ENCODE peak calls at places on chromosome 22, in four cellular contexts. C, A, F and N are unnamed samples.

GRCh38 chr22:49236541-49237075 is 591.1 kb downstream of the BRD1 start:
- DNase-seq in C (no peak), A (peak; percentile 26), F (no peak), N (no peak)

GRCh38 chr22:37266581-37267127 is 15.7 kb upstream of the CYTH4 start:
- DNase-seq in C (no peak), A (no peak), F (no peak), N (no peak)

GRCh38 chr22:37827056-37827455 is 3.9 kb downstream of the GALR3 start:
- DNase-seq in C (no peak), A (no peak), F (no peak), N (no peak)

GRCh38 chr22:47713880-47714452 is 951.5 kb downstream of the TBC1D22A start:
- DNase-seq in C (no peak), A (peak; percentile 43), F (no peak), N (no peak)

GRCh38 chr22:36795633-36796032 is 19.7 kb upstream of the IFT27 start:
- DNase-seq in C (no peak), A (no peak), F (no peak), N (no peak)

GRCh38 chr22:37275134-37275533 is 7.2 kb upstream of the CYTH4 start:
- DNase-seq in C (no peak), A (no peak), F (no peak), N (no peak)

GRCh38 chr22:29096736-29097669 is 24.2 kb downstream of the KREMEN1 start:
- DNase-seq in C (no peak), A (no peak), F (no peak), N (no peak)

GRCh38 chr22:50136431-50137047 is 34.0 kb upstream of the PANX2 start:
- DNase-seq in C (no peak), A (no peak), F (no peak), N (no peak)

GRCh38 chr22:50737728-50738648 is at the start of gene ACR:
- DNase-seq in C (no peak), A (no peak), F (no peak), N (no peak)

GRCh38 chr22:35604671-35605457 is 12.3 kb downstream of the MB start:
- DNase-seq in C (no peak), A (no peak), F (no peak), N (no peak)

GRCh38 chr22:44442856-44443595 is 55.0 kb downstream of the RTL6 start:
- DNase-seq in C (no peak), A (no peak), F (no peak), N (no peak)

GRCh38 chr22:26927841-26928240 is 270.5 kb downstream of the MIAT start:
- DNase-seq in C (no peak), A (no peak), F (no peak), N (no peak)

GRCh38 chr22:17777005-17777716 is 2.9 kb upstream of the BID start:
- DNase-seq in C (peak; percentile 63), A (no peak), F (no peak), N (no peak)

GRCh38 chr22:19880786-19881569 is 26.3 kb upstream of the GNB1L start:
- DNase-seq in C (no peak), A (peak; percentile 82), F (no peak), N (peak; percentile 94)

GRCh38 chr22:48744283-48744641 is 1083.4 kb downstream of the BRD1 start:
- DNase-seq in C (no peak), A (no peak), F (no peak), N (no peak)

GRCh38 chr22:48979482-48979881 is 848.2 kb downstream of the BRD1 start:
- DNase-seq in C (no peak), A (no peak), F (no peak), N (no peak)

GRCh38 chr22:37229805-37230672 is 14.0 kb downstream of the RAC2 start:
- DNase-seq in C (peak; percentile 87), A (no peak), F (no peak), N (no peak)

GRCh38 chr22:25815561-25815960 is 73.6 kb downstream of the MYO18B start:
- DNase-seq in C (no peak), A (no peak), F (no peak), N (no peak)

GRCh38 chr22:38184788-38185187 is 3.2 kb upstream of the PLA2G6 start:
- DNase-seq in C (no peak), A (no peak), F (no peak), N (no peak)

GRCh38 chr22:44957267-44957905 is 52.4 kb downstream of the PHF21B start:
- DNase-seq in C (no peak), A (no peak), F (no peak), N (no peak)

GRCh38 chr22:49008682-49009235 is 818.9 kb downstream of the BRD1 start:
- DNase-seq in C (no peak), A (peak; percentile 33), F (no peak), N (no peak)

GRCh38 chr22:17403906-17404305 is 34.6 kb downstream of the CECR2 start:
- DNase-seq in C (no peak), A (no peak), F (no peak), N (no peak)

GRCh38 chr22:47213571-47214230 is 451.3 kb downstream of the TBC1D22A start:
- DNase-seq in C (no peak), A (peak; percentile 83), F (no peak), N (no peak)

GRCh38 chr22:21042978-21043855 is 2.5 kb upstream of the LRRC74B start:
- DNase-seq in C (no peak), A (no peak), F (no peak), N (no peak)

GRCh38 chr22:36727110-36727509 is 23.6 kb upstream of the CACNG2 start:
- DNase-seq in C (no peak), A (no peak), F (no peak), N (no peak)

GRCh38 chr22:47207387-47207786 is 444.9 kb downstream of the TBC1D22A start:
- DNase-seq in C (no peak), A (no peak), F (no peak), N (no peak)

GRCh38 chr22:28907311-28908008 is 24.1 kb downstream of the ZNRF3 start:
- DNase-seq in C (no peak), A (no peak), F (no peak), N (no peak)

GRCh38 chr22:26548984-26549383 is 36.7 kb upstream of the TFIP11 start:
- DNase-seq in C (no peak), A (no peak), F (no peak), N (no peak)

GRCh38 chr22:36409911-36410756 is 22.4 kb upstream of the MYH9 start:
- DNase-seq in C (peak; percentile 49), A (peak; percentile 90), F (no peak), N (peak; percentile 99)

GRCh38 chr22:48179571-48180546 is 1417.4 kb downstream of the TBC1D22A start:
- DNase-seq in C (no peak), A (no peak), F (no peak), N (no peak)

GRCh38 chr22:44329179-44329796 is 16.5 kb upstream of the SHISAL1 start:
- DNase-seq in C (no peak), A (no peak), F (no peak), N (no peak)

GRCh38 chr22:44363980-44364749 is 51.4 kb upstream of the SHISAL1 start:
- DNase-seq in C (no peak), A (no peak), F (no peak), N (no peak)

GRCh38 chr22:38172016-38172431 is 9.6 kb downstream of the PLA2G6 start:
- DNase-seq in C (no peak), A (no peak), F (no peak), N (no peak)

DNA sequence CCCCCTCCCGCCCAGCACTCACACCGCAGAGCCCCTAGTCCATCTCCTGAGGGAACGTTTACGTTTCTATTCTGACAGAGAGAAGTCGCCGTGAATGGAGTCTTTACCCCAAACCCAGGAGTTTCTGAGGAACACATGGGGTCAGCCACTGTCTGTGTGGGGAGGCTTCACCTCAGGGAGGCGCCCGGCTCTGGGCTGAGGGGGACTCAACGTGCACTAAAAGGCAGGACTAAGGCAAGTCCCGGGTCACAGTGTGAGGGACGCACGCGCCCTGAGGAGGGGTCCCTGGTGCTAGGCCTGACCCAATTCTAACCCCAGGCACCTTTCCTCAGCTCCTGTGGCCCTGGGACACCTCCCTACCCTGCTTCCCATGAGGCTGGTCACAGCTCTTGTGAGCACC is 32.5 kb upstream of the IGLL5 start:
- DNase-seq in C (no peak), A (no peak), F (no peak), N (no peak)
- H3K27ac ChIP-seq in C (no peak overlapping the region), A (no peak overlapping the region), F (no peak overlapping the region), N (no peak overlapping the region)

DNA sequence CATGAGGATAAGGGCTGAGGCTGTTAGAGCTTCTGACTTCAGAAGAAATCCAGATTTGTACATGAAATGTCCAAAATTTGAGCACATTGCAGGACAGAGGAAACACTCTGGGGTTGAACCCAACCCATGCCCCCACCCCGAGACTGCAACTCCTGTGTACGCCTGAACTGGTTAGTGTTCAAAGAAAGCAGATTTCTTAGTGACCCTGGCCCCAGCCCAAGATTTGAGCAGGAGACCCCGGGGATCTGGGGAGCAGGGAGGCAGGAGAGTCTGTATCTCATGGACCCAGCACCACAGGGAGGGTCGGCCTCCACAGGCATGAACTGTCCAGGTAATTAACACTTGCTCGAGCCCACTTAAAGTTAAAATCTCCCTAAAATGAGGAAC is 69.3 kb upstream of the WNT7B start:
- DNase-seq in C (no peak), A (no peak), F (no peak), N (no peak)
- H3K27ac ChIP-seq in C (no peak overlapping the region), A (no peak overlapping the region), F (peak overlapping the region; percentile 96), N (no peak overlapping the region)

DNA sequence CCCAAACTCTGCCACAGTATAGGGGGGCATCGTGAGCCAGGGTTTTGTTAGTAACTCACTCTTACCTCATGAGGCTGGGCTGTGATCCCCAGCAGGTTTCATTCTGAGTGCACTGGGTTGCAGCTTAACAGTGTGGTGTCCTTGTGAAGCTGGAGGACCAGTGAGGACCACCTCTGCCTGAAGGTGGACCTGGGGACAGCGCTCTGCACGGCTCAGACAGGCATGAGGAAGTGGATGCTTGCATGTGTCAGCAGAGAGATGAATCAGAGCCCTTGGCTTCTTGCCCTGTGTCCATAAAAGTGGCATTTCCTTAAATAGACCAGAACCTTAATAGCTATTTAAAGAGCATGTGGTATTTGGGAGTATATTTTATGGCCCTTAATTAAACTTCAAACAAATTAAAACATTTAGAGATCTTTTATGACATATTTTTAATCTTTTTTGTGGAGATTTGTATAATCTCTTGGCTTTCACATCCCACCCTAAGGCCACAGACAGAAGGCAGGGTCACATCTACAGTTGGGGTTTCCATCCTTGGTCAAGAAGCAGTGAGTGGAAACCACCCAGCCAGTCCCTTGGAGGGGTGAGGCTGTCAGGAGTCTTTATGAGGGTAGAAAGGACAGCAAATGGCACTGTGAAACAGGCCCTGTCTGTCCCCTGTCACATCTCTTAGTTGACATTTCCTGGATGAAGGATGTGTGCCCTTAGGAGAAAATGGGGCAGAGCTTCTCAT is 24.8 kb upstream of the ADORA2A start:
- DNase-seq in C (no peak), A (no peak), F (no peak), N (no peak)
- H3K27ac ChIP-seq in C (no peak overlapping the region), A (no peak overlapping the region), F (no peak overlapping the region), N (no peak overlapping the region)

GRCh38 chr22:33841281-33842005 is 78.8 kb downstream of the LARGE1 start:
- DNase-seq in C (no peak), A (no peak), F (no peak), N (no peak)
- H3K27ac ChIP-seq in C (no peak overlapping the region), A (no peak overlapping the region), F (peak overlapping the region; percentile 34), N (no peak overlapping the region)

GRCh38 chr22:40407831-40408717 is 37.7 kb downstream of the SGSM3 start:
- DNase-seq in C (no peak), A (no peak), F (no peak), N (no peak)
- H3K27ac ChIP-seq in C (no peak overlapping the region), A (no peak overlapping the region), F (no peak overlapping the region), N (no peak overlapping the region)

DNA sequence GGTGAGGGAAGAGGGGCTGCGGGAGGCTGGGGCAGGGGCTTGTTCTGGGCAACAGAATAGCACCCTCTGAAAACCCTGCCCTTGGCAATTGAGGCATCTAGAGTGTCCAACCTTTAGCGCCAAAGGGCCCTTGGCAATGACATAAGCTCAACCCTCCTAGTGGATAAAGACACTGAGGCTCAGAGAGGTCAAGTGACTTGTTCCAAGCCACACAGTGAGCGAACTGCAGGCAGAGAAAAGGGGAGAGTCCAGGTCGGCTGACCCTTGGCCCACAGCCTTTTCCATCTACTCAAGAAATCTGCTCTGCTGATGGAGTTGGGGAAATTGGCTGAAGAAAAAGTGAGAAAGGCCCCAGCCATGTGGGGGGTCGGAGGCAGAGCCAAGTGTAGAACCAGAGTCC is 2.9 kb downstream of the SEC14L2 start:
- DNase-seq in C (no peak), A (no peak), F (no peak), N (no peak)
- H3K27ac ChIP-seq in C (no peak overlapping the region), A (no peak overlapping the region), F (no peak overlapping the region), N (no peak overlapping the region)